ENCODE peak calls at places on chromosomes 6 and 20, in seven cellular contexts. E, Q, U, Z, M, I and Y are unnamed samples.

GRCh38 chr20:37385659-37386504 is 39.9 kb downstream of the SRC start:
- DNase-seq in E (no peak), Q (no peak), U (no peak), Z (no peak), M (no peak), I (peak; percentile 66), Y (no peak)

GRCh38 chr20:34922654-34923381 is 32.8 kb downstream of the GSS start:
- DNase-seq in E (peak; percentile 86), Q (peak; percentile 31), U (no peak), Z (peak; percentile 67), M (no peak), I (no peak), Y (peak; percentile 6)

GRCh38 chr20:33701629-33702450 is 15.7 kb upstream of the E2F1 start:
- DNase-seq in E (no peak), Q (no peak), U (no peak), Z (no peak), M (no peak), I (no peak), Y (no peak)

GRCh38 chr6:79215233-79215824 is 19.2 kb downstream of the HMGN3 start:
- DNase-seq in E (peak; percentile 17), Q (no peak), U (no peak), Z (no peak), M (no peak), I (no peak), Y (no peak)

GRCh38 chr6:158970640-158971291 is 29.2 kb downstream of the RSPH3 start:
- DNase-seq in E (no peak), Q (no peak), U (no peak), Z (no peak), M (no peak), I (no peak), Y (no peak)

GRCh38 chr6:148760143-148760505 is 13.3 kb downstream of the UST start:
- DNase-seq in E (no peak), Q (no peak), U (no peak), Z (no peak), M (no peak), I (no peak), Y (no peak)

GRCh38 chr20:7031222-7031621 is 263.7 kb downstream of the BMP2 start:
- DNase-seq in E (peak; percentile 12), Q (no peak), U (no peak), Z (peak; percentile 5), M (no peak), I (no peak), Y (no peak)

GRCh38 chr20:53077373-53078205 is 105.4 kb downstream of the TSHZ2 start:
- DNase-seq in E (no peak), Q (peak; percentile 52), U (no peak), Z (peak; percentile 13), M (no peak), I (no peak), Y (no peak)

GRCh38 chr6:39003072-39003471 is 45.5 kb upstream of the GLP1R start:
- DNase-seq in E (peak; percentile 5), Q (no peak), U (no peak), Z (no peak), M (no peak), I (no peak), Y (no peak)

GRCh38 chr6:148495029-148495428 is 152.4 kb downstream of the SASH1 start:
- DNase-seq in E (no peak), Q (no peak), U (no peak), Z (no peak), M (no peak), I (no peak), Y (no peak)

GRCh38 chr20:8073024-8073832 is 53.7 kb upstream of the TMX4 start:
- DNase-seq in E (peak; percentile 88), Q (no peak), U (no peak), Z (peak; percentile 68), M (no peak), I (no peak), Y (no peak)

GRCh38 chr20:10961651-10962288 is 288.0 kb upstream of the JAG1 start:
- DNase-seq in E (peak; percentile 52), Q (no peak), U (no peak), Z (peak; percentile 48), M (no peak), I (no peak), Y (peak; percentile 92)

GRCh38 chr20:11117808-11118528 is 444.2 kb upstream of the JAG1 start:
- DNase-seq in E (peak; percentile 94), Q (no peak), U (no peak), Z (peak; percentile 87), M (no peak), I (no peak), Y (no peak)

GRCh38 chr6:57216235-57217101 is 5.6 kb downstream of the RAB23 start:
- DNase-seq in E (peak; percentile 57), Q (peak; percentile 46), U (no peak), Z (peak; percentile 73), M (no peak), I (no peak), Y (peak; percentile 39)

GRCh38 chr20:3233131-3233990 is 5.6 kb downstream of the SLC4A11 start:
- DNase-seq in E (no peak), Q (no peak), U (no peak), Z (no peak), M (no peak), I (no peak), Y (no peak)

DNA sequence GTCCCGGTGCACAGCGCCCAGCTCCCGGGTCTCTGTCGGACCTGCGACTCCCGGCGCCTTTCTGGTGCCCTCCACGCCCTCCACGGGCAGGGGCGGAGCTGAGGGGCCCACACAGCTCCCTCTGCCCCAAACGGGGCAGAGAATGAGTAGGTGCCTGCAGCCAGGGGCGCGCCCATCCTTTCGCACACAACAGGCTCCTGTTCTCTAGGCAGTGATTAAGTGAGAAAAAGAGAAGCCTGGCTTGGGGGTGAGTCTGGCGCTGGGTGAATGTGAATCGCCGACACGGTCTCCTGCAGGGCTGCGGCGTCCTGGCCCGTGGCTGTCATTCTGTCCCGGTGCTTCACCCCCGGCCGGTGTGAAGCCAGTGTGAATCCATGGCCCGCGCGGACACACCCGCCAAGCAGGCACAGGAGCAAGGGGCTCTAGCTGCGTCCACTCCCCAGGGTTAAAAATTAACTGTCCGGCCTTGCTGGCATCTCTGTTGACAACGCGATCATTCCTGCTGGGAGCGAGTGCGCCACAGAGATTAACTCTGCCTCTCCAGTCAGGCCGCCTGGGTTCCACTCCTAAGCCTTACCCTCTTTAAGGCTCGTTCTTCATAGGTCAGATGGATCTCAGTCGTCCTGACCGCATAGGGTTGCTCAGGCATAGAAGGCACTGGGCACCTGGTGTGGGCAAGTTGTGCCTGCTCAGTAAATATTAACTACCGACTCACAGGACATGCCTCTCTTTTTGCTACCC is 88.8 kb downstream of the PCSK2 start:
- DNase-seq in E (no peak), Q (no peak), U (no peak), Z (no peak), M (no peak), I (no peak), Y (no peak)
- H3K4me3 ChIP-seq in E (no peak overlapping the region), Q (no peak overlapping the region), U (no peak overlapping the region), Z (no peak overlapping the region), M (no peak overlapping the region), I (no peak overlapping the region), Y (no peak overlapping the region)

GRCh38 chr20:59993736-59994484 is 35.7 kb downstream of the CDH26 start:
- DNase-seq in E (no peak), Q (no peak), U (no peak), Z (no peak), M (no peak), I (no peak), Y (no peak)

GRCh38 chr20:59994697-59995122 is 36.5 kb downstream of the CDH26 start:
- DNase-seq in E (peak; percentile 15), Q (peak; percentile 24), U (no peak), Z (no peak), M (peak; percentile 69), I (no peak), Y (peak; percentile 61)

GRCh38 chr20:59996112-59996511 is 37.9 kb downstream of the CDH26 start:
- DNase-seq in E (no peak), Q (no peak), U (no peak), Z (no peak), M (no peak), I (no peak), Y (no peak)

GRCh38 chr20:59988141-59988540 is 29.9 kb downstream of the CDH26 start:
- DNase-seq in E (peak; percentile 41), Q (no peak), U (no peak), Z (no peak), M (no peak), I (no peak), Y (peak; percentile 55)

GRCh38 chr20:59992531-59992930 is 34.3 kb downstream of the CDH26 start:
- DNase-seq in E (peak; percentile 22), Q (no peak), U (no peak), Z (no peak), M (no peak), I (no peak), Y (no peak)
- TF ChIP-seq CTCF in E (no peak), Q (no peak), U (peak; percentile 31), Z (no peak), M (peak; percentile 9), I (no peak), Y (no peak)

GRCh38 chr20:47351643-47352331 is 4.7 kb downstream of the ZMYND8 start:
- DNase-seq in E (no peak), Q (no peak), U (peak; percentile 64), Z (peak; percentile 50), M (no peak), I (no peak), Y (no peak)

GRCh38 chr20:47348539-47349142 is 7.9 kb downstream of the ZMYND8 start:
- DNase-seq in E (no peak), Q (no peak), U (no peak), Z (peak; percentile 17), M (no peak), I (no peak), Y (no peak)

GRCh38 chr20:47349365-47350180 is 6.9 kb downstream of the ZMYND8 start:
- DNase-seq in E (peak; percentile 47), Q (no peak), U (no peak), Z (peak; percentile 65), M (no peak), I (no peak), Y (no peak)

GRCh38 chr20:47350691-47351545 is 5.6 kb downstream of the ZMYND8 start:
- DNase-seq in E (no peak), Q (no peak), U (no peak), Z (no peak), M (no peak), I (no peak), Y (no peak)

DNA sequence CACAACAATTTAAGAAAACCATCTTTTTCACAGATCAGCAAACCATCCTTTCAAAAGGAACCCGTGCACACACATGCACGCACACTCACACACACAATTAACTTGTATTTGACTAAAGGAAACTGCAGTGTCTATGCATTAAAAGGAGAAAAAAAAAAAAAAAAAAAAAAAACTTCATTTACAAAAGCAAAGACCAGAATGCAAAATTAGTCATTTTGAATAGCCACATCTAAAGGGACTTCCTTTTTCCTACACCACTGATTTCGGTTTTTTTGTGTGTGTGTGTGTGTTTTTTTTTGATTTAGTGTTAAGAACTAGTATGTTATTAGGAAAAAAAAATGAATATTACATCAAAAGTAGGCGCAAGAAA is 6.3 kb downstream of the ZMYND8 start:
- DNase-seq in E (no peak), Q (no peak), U (peak; percentile 62), Z (no peak), M (no peak), I (no peak), Y (no peak)
- H3K4me3 ChIP-seq in E (no peak overlapping the region), Q (no peak overlapping the region), U (peak overlapping the region; percentile 74), Z (no peak overlapping the region), M (peak overlapping the region; percentile 8), I (no peak overlapping the region), Y (no peak overlapping the region)

DNA sequence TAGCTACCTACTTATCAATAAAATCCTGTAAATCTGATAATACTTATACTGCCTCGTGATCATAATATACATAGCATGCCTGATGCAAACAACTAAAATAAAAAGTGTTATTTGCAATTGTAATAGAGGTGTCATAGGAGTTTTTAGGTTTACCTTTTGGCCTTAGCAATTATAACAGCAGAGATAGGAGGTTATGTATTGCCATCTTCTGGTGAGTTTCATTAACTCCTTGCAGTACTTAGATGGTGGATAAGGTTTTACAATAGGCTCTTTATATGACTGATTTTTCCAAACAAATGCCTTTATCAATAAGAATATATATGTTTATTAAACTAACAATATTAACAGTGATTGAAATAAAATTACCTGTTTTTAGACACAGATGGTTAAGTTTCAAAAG is 27.8 kb upstream of the MYCT1 start:
- DNase-seq in E (peak; percentile 71), Q (no peak), U (peak; percentile 53), Z (peak; percentile 49), M (peak; percentile 2), I (no peak), Y (no peak)
- TF ChIP-seq CTCF in E (peak; percentile 48), Q (peak; percentile 41), U (peak; percentile 82), Z (peak; percentile 41), M (no peak), I (no peak), Y (peak; percentile 28)